ENCODE peak calls at places on chromosomes 2 and 18, in nine cellular contexts. One of them, this sample, is unnamed.

GRCh38 chr2:74516070-74516633 is 1.9 kb downstream of the TLX2 start:
- DNase-seq in mucosa of gallbladder: peak; percentile 67
- DNase-seq in NCI-H1417: peak; percentile 18
- DNase-seq in activated effector memory CD4-positive, alpha-beta T cell treated with anti-CD3 and anti-CD28 coated beads, Interleukin-2, amount 50 U/mL, for 16 hours: peak; percentile 92
- DNase-seq in T-helper 2 cell: peak; percentile 86
- DNase-seq in amniotic epithelial cell: peak; percentile 22
- DNase-seq in testis: peak; percentile 89
- DNase-seq in naive thymus-derived CD8-positive, alpha-beta T cell: peak; percentile 86
- DNase-seq in dorsolateral prefrontal cortex: no peak
- DNase-seq in this sample: no peak

GRCh38 chr2:105553538-105554196 is 154.8 kb upstream of the FHL2 start:
- DNase-seq in T-helper 2 cell: no peak
- DNase-seq in dorsolateral prefrontal cortex: no peak
- DNase-seq in naive thymus-derived CD8-positive, alpha-beta T cell: no peak
- DNase-seq in NCI-H1417: no peak
- DNase-seq in amniotic epithelial cell: peak; percentile 46
- DNase-seq in testis: no peak
- DNase-seq in mucosa of gallbladder: no peak
- DNase-seq in activated effector memory CD4-positive, alpha-beta T cell treated with anti-CD3 and anti-CD28 coated beads, Interleukin-2, amount 50 U/mL, for 16 hours: peak; percentile 4
- DNase-seq in this sample: no peak

GRCh38 chr2:43005211-43005974 is 213.0 kb upstream of the HAAO start:
- DNase-seq in T-helper 2 cell: no peak
- DNase-seq in NCI-H1417: no peak
- DNase-seq in amniotic epithelial cell: no peak
- DNase-seq in mucosa of gallbladder: peak; percentile 89
- DNase-seq in dorsolateral prefrontal cortex: peak; percentile 75
- DNase-seq in activated effector memory CD4-positive, alpha-beta T cell treated with anti-CD3 and anti-CD28 coated beads, Interleukin-2, amount 50 U/mL, for 16 hours: no peak
- DNase-seq in testis: peak; percentile 72
- DNase-seq in naive thymus-derived CD8-positive, alpha-beta T cell: no peak
- DNase-seq in this sample: no peak

GRCh38 chr18:62211323-62211828 is 24.3 kb downstream of the RELCH start:
- DNase-seq in NCI-H1417: no peak
- DNase-seq in testis: no peak
- DNase-seq in amniotic epithelial cell: no peak
- DNase-seq in T-helper 2 cell: no peak
- DNase-seq in mucosa of gallbladder: no peak
- DNase-seq in dorsolateral prefrontal cortex: no peak
- DNase-seq in activated effector memory CD4-positive, alpha-beta T cell treated with anti-CD3 and anti-CD28 coated beads, Interleukin-2, amount 50 U/mL, for 16 hours: no peak
- DNase-seq in naive thymus-derived CD8-positive, alpha-beta T cell: no peak
- DNase-seq in this sample: no peak

GRCh38 chr2:37911296-37911888 is 13.7 kb upstream of the RMDN2 start:
- DNase-seq in testis: no peak
- DNase-seq in mucosa of gallbladder: no peak
- DNase-seq in T-helper 2 cell: no peak
- DNase-seq in dorsolateral prefrontal cortex: no peak
- DNase-seq in amniotic epithelial cell: peak; percentile 52
- DNase-seq in activated effector memory CD4-positive, alpha-beta T cell treated with anti-CD3 and anti-CD28 coated beads, Interleukin-2, amount 50 U/mL, for 16 hours: no peak
- DNase-seq in naive thymus-derived CD8-positive, alpha-beta T cell: no peak
- DNase-seq in NCI-H1417: no peak
- DNase-seq in this sample: no peak

GRCh38 chr2:3280683-3281520 is 96.7 kb downstream of the EIPR1 start:
- DNase-seq in activated effector memory CD4-positive, alpha-beta T cell treated with anti-CD3 and anti-CD28 coated beads, Interleukin-2, amount 50 U/mL, for 16 hours: no peak
- DNase-seq in naive thymus-derived CD8-positive, alpha-beta T cell: no peak
- DNase-seq in amniotic epithelial cell: no peak
- DNase-seq in T-helper 2 cell: no peak
- DNase-seq in testis: peak; percentile 4
- DNase-seq in dorsolateral prefrontal cortex: peak; percentile 40
- DNase-seq in mucosa of gallbladder: no peak
- DNase-seq in NCI-H1417: no peak
- DNase-seq in this sample: no peak

GRCh38 chr2:95074663-95075439 is 46.8 kb downstream of the MRPS5 start:
- DNase-seq in testis: no peak
- DNase-seq in activated effector memory CD4-positive, alpha-beta T cell treated with anti-CD3 and anti-CD28 coated beads, Interleukin-2, amount 50 U/mL, for 16 hours: peak; percentile 83
- DNase-seq in T-helper 2 cell: peak; percentile 99
- DNase-seq in NCI-H1417: peak; percentile 61
- DNase-seq in naive thymus-derived CD8-positive, alpha-beta T cell: peak; percentile 87
- DNase-seq in dorsolateral prefrontal cortex: no peak
- DNase-seq in amniotic epithelial cell: no peak
- DNase-seq in mucosa of gallbladder: no peak
- DNase-seq in this sample: no peak

GRCh38 chr2:11467749-11468148 is 1.8 kb upstream of the E2F6 start:
- DNase-seq in dorsolateral prefrontal cortex: no peak
- DNase-seq in mucosa of gallbladder: no peak
- DNase-seq in naive thymus-derived CD8-positive, alpha-beta T cell: no peak
- DNase-seq in amniotic epithelial cell: no peak
- DNase-seq in T-helper 2 cell: no peak
- DNase-seq in NCI-H1417: no peak
- DNase-seq in activated effector memory CD4-positive, alpha-beta T cell treated with anti-CD3 and anti-CD28 coated beads, Interleukin-2, amount 50 U/mL, for 16 hours: no peak
- DNase-seq in testis: no peak
- DNase-seq in this sample: no peak

GRCh38 chr18:11983592-11983991 is 2.3 kb downstream of the IMPA2 start:
- DNase-seq in amniotic epithelial cell: no peak
- DNase-seq in dorsolateral prefrontal cortex: no peak
- DNase-seq in T-helper 2 cell: no peak
- DNase-seq in activated effector memory CD4-positive, alpha-beta T cell treated with anti-CD3 and anti-CD28 coated beads, Interleukin-2, amount 50 U/mL, for 16 hours: no peak
- DNase-seq in naive thymus-derived CD8-positive, alpha-beta T cell: no peak
- DNase-seq in NCI-H1417: no peak
- DNase-seq in mucosa of gallbladder: no peak
- DNase-seq in testis: no peak
- DNase-seq in this sample: no peak

GRCh38 chr2:79487371-79487770 is 25.5 kb upstream of the CTNNA2 start:
- DNase-seq in activated effector memory CD4-positive, alpha-beta T cell treated with anti-CD3 and anti-CD28 coated beads, Interleukin-2, amount 50 U/mL, for 16 hours: no peak
- DNase-seq in mucosa of gallbladder: no peak
- DNase-seq in naive thymus-derived CD8-positive, alpha-beta T cell: no peak
- DNase-seq in testis: peak; percentile 94
- DNase-seq in dorsolateral prefrontal cortex: no peak
- DNase-seq in amniotic epithelial cell: no peak
- DNase-seq in NCI-H1417: no peak
- DNase-seq in T-helper 2 cell: no peak
- DNase-seq in this sample: no peak

GRCh38 chr2:138455691-138456090 is 45.9 kb upstream of the SPOPL start:
- DNase-seq in activated effector memory CD4-positive, alpha-beta T cell treated with anti-CD3 and anti-CD28 coated beads, Interleukin-2, amount 50 U/mL, for 16 hours: no peak
- DNase-seq in testis: no peak
- DNase-seq in mucosa of gallbladder: no peak
- DNase-seq in naive thymus-derived CD8-positive, alpha-beta T cell: no peak
- DNase-seq in NCI-H1417: no peak
- DNase-seq in amniotic epithelial cell: no peak
- DNase-seq in T-helper 2 cell: no peak
- DNase-seq in dorsolateral prefrontal cortex: no peak
- DNase-seq in this sample: no peak

GRCh38 chr2:182368446-182368845 is 58.4 kb downstream of the PDE1A start:
- DNase-seq in dorsolateral prefrontal cortex: no peak
- DNase-seq in NCI-H1417: no peak
- DNase-seq in activated effector memory CD4-positive, alpha-beta T cell treated with anti-CD3 and anti-CD28 coated beads, Interleukin-2, amount 50 U/mL, for 16 hours: no peak
- DNase-seq in T-helper 2 cell: no peak
- DNase-seq in naive thymus-derived CD8-positive, alpha-beta T cell: no peak
- DNase-seq in amniotic epithelial cell: peak; percentile 86
- DNase-seq in testis: no peak
- DNase-seq in mucosa of gallbladder: no peak
- DNase-seq in this sample: no peak

GRCh38 chr18:384897-385296 is 115.6 kb downstream of the COLEC12 start:
- DNase-seq in T-helper 2 cell: no peak
- DNase-seq in NCI-H1417: no peak
- DNase-seq in naive thymus-derived CD8-positive, alpha-beta T cell: no peak
- DNase-seq in mucosa of gallbladder: no peak
- DNase-seq in activated effector memory CD4-positive, alpha-beta T cell treated with anti-CD3 and anti-CD28 coated beads, Interleukin-2, amount 50 U/mL, for 16 hours: no peak
- DNase-seq in testis: no peak
- DNase-seq in dorsolateral prefrontal cortex: no peak
- DNase-seq in amniotic epithelial cell: no peak
- DNase-seq in this sample: no peak

GRCh38 chr18:49447810-49448745 is 12.4 kb downstream of the DYM start:
- DNase-seq in mucosa of gallbladder: no peak
- DNase-seq in testis: peak; percentile 73
- DNase-seq in naive thymus-derived CD8-positive, alpha-beta T cell: no peak
- DNase-seq in dorsolateral prefrontal cortex: no peak
- DNase-seq in T-helper 2 cell: peak; percentile 69
- DNase-seq in NCI-H1417: no peak
- DNase-seq in activated effector memory CD4-positive, alpha-beta T cell treated with anti-CD3 and anti-CD28 coated beads, Interleukin-2, amount 50 U/mL, for 16 hours: peak; percentile 69
- DNase-seq in amniotic epithelial cell: peak; percentile 67
- DNase-seq in this sample: no peak

GRCh38 chr18:26091047-26091630 is 726 bp upstream of the SS18 start:
- DNase-seq in dorsolateral prefrontal cortex: peak; percentile 49
- DNase-seq in activated effector memory CD4-positive, alpha-beta T cell treated with anti-CD3 and anti-CD28 coated beads, Interleukin-2, amount 50 U/mL, for 16 hours: no peak
- DNase-seq in testis: peak; percentile 70
- DNase-seq in NCI-H1417: peak; percentile 58
- DNase-seq in mucosa of gallbladder: peak; percentile 23
- DNase-seq in amniotic epithelial cell: no peak
- DNase-seq in T-helper 2 cell: peak; percentile 85
- DNase-seq in naive thymus-derived CD8-positive, alpha-beta T cell: no peak
- DNase-seq in this sample: peak; percentile 28

GRCh38 chr2:79511320-79511951 is 1.4 kb upstream of the CTNNA2 start:
- DNase-seq in testis: peak; percentile 80
- DNase-seq in activated effector memory CD4-positive, alpha-beta T cell treated with anti-CD3 and anti-CD28 coated beads, Interleukin-2, amount 50 U/mL, for 16 hours: no peak
- DNase-seq in dorsolateral prefrontal cortex: no peak
- DNase-seq in T-helper 2 cell: peak; percentile 29
- DNase-seq in naive thymus-derived CD8-positive, alpha-beta T cell: no peak
- DNase-seq in mucosa of gallbladder: peak; percentile 46
- DNase-seq in NCI-H1417: no peak
- DNase-seq in amniotic epithelial cell: peak; percentile 38
- DNase-seq in this sample: no peak